ENCODE peak calls at places on chromosomes 16 and 17, in four cellular contexts. J, S, Z and X are unnamed samples.

GRCh38 chr16:72657791-72658190 is 390.1 kb downstream of the ZFHX3 start:
- DNase-seq in J (no peak), S (no peak), Z (no peak), X (no peak)

GRCh38 chr16:70803354-70803753 is 2.4 kb upstream of the VAC14 start:
- DNase-seq in J (no peak), S (no peak), Z (no peak), X (no peak)

GRCh38 chr17:68790931-68791330 is 164.3 kb downstream of the ABCA8 start:
- DNase-seq in J (no peak), S (no peak), Z (no peak), X (no peak)

GRCh38 chr16:80932725-80933124 is 74.0 kb downstream of the CMC2 start:
- DNase-seq in J (no peak), S (peak; percentile 50), Z (peak; percentile 99), X (no peak)

GRCh38 chr16:17232487-17232886 is 238.3 kb downstream of the XYLT1 start:
- DNase-seq in J (no peak), S (no peak), Z (no peak), X (no peak)

GRCh38 chr17:39365252-39365651 is 36.2 kb downstream of the FBXL20 start:
- DNase-seq in J (no peak), S (no peak), Z (no peak), X (no peak)

GRCh38 chr17:59723041-59723440 is 15.6 kb downstream of the VMP1 start:
- DNase-seq in J (no peak), S (no peak), Z (no peak), X (no peak)

GRCh38 chr16:81778861-81779539 is at the start of gene PLCG2:
- DNase-seq in J (peak; percentile 90), S (peak; percentile 74), Z (peak; percentile 60), X (no peak)

GRCh38 chr17:73101031-73101430 is 8.5 kb upstream of the SLC39A11 start:
- DNase-seq in J (no peak), S (no peak), Z (no peak), X (no peak)

GRCh38 chr16:17510532-17510931 is 39.8 kb upstream of the XYLT1 start:
- DNase-seq in J (no peak), S (no peak), Z (no peak), X (no peak)

GRCh38 chr16:8936421-8936820 is 27.3 kb downstream of the USP7 start:
- DNase-seq in J (peak; percentile 61), S (peak; percentile 74), Z (peak; percentile 29), X (no peak)

DNA sequence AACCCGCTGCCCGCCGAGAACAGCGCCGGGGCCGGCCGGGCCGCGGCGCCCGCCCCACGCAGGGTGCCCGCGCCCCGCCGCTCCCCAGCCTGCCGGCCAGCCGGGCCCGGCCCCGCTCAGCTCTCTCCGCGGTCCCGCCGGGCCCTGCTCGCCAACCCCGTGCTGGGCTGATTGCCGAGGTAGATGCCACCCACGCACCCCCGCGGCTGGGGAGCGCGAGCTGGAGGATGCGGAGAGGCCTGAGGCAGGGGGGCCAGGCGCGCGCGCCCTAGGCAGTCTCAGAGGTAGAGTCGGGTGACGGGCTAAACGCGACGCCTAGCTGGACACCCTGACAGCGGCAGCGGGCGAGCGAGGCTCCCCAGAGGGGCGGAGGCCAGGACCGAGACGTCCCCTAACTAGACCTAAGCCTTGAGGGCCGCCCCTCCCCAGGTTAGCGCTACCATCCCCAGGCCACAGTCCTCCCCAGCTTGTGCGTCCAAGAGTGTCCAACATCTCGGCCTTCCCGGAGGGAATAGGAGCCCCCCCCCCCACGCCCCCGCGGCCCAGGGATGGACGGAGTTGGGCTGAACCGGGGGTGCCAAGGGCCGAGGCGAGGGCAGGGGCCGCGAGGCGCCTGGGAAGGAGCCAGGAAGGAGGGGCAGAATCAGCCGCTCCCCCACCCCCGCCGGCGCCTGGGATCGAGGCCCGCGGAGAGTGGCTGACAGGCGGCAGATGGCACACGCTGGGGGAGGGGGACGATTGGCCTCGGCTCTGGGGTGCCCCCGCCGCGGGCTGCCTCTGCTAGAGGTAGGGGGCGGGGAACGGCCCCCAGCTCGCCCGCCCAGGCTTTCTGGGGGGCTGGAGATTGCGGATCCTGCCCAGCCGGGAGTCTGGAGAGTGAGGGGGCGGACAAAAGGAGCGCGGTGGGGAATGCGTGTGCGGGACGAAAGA is 2.6 kb upstream of the ZNF423 start:
- DNase-seq in J (peak; percentile 71), S (peak; percentile 12), Z (peak; percentile 22), X (no peak)
- TF ChIP-seq EZH2 in J (peak; percentile 65), S (no peak), Z (peak; percentile 96), X (no peak)

GRCh38 chr16:85627835-85628556 is 14.9 kb downstream of the GSE1 start:
- DNase-seq in J (no peak), S (no peak), Z (no peak), X (no peak)
- TF ChIP-seq EZH2 in J (no peak), S (no peak), Z (no peak), X (no peak)

GRCh38 chr16:84043486-84044107 is 1.0 kb upstream of the SLC38A8 start:
- DNase-seq in J (peak; percentile 70), S (no peak), Z (peak; percentile 4), X (no peak)
- TF ChIP-seq EZH2 in J (peak; percentile 26), S (no peak), Z (no peak), X (no peak)

GRCh38 chr17:74861554-74862107 is 1.9 kb upstream of the GRIN2C start:
- DNase-seq in J (no peak), S (no peak), Z (no peak), X (no peak)
- TF ChIP-seq EZH2 in J (peak; percentile 74), S (peak; percentile 85), Z (peak; percentile 60), X (no peak)